ENCODE peak calls at places on chromosomes 7 and 10, in four cellular contexts. One of them, this sample, is unnamed.

GRCh38 chr7:1665721-1666250 is 4.3 kb upstream of the ELFN1 start:
- DNase-seq in non-pigmented ciliary epithelial cell: no peak
- DNase-seq in activated T-cell treated with anti-CD3 and anti-CD28 coated beads, Interleukin-2, amount 50 U/mL, for 24 hours: peak; percentile 56
- DNase-seq in T1000: peak; percentile 27
- DNase-seq in this sample: peak; percentile 9

GRCh38 chr10:56551037-56551436 is 190.0 kb upstream of the ZWINT start:
- DNase-seq in non-pigmented ciliary epithelial cell: no peak
- DNase-seq in activated T-cell treated with anti-CD3 and anti-CD28 coated beads, Interleukin-2, amount 50 U/mL, for 24 hours: no peak
- DNase-seq in T1000: no peak
- DNase-seq in this sample: no peak

GRCh38 chr7:95845007-95845406 is 72.7 kb downstream of the DYNC1I1 start:
- DNase-seq in non-pigmented ciliary epithelial cell: no peak
- DNase-seq in activated T-cell treated with anti-CD3 and anti-CD28 coated beads, Interleukin-2, amount 50 U/mL, for 24 hours: no peak
- DNase-seq in T1000: no peak
- DNase-seq in this sample: no peak

GRCh38 chr10:112120491-112120890 is 63.1 kb downstream of the GPAM start:
- DNase-seq in non-pigmented ciliary epithelial cell: no peak
- DNase-seq in activated T-cell treated with anti-CD3 and anti-CD28 coated beads, Interleukin-2, amount 50 U/mL, for 24 hours: no peak
- DNase-seq in T1000: no peak
- DNase-seq in this sample: no peak

GRCh38 chr10:94493463-94493862 is 52.1 kb upstream of the HELLS start:
- DNase-seq in non-pigmented ciliary epithelial cell: no peak
- DNase-seq in activated T-cell treated with anti-CD3 and anti-CD28 coated beads, Interleukin-2, amount 50 U/mL, for 24 hours: no peak
- DNase-seq in T1000: no peak
- DNase-seq in this sample: no peak

GRCh38 chr10:103504181-103504783 is 10.8 kb downstream of the NEURL1 start:
- DNase-seq in non-pigmented ciliary epithelial cell: peak; percentile 97
- DNase-seq in activated T-cell treated with anti-CD3 and anti-CD28 coated beads, Interleukin-2, amount 50 U/mL, for 24 hours: peak; percentile 53
- DNase-seq in T1000: peak; percentile 53
- DNase-seq in this sample: peak; percentile 90

GRCh38 chr7:135933509-135934188 is 43.5 kb downstream of the MTPN start:
- DNase-seq in non-pigmented ciliary epithelial cell: no peak
- DNase-seq in activated T-cell treated with anti-CD3 and anti-CD28 coated beads, Interleukin-2, amount 50 U/mL, for 24 hours: no peak
- DNase-seq in T1000: no peak
- DNase-seq in this sample: no peak

GRCh38 chr10:110529596-110530011 is 31.9 kb downstream of the DUSP5 start:
- DNase-seq in non-pigmented ciliary epithelial cell: no peak
- DNase-seq in activated T-cell treated with anti-CD3 and anti-CD28 coated beads, Interleukin-2, amount 50 U/mL, for 24 hours: peak; percentile 57
- DNase-seq in T1000: no peak
- DNase-seq in this sample: no peak

GRCh38 chr7:95509199-95509598 is 23.5 kb downstream of the ASB4 start:
- DNase-seq in non-pigmented ciliary epithelial cell: peak; percentile 43
- DNase-seq in activated T-cell treated with anti-CD3 and anti-CD28 coated beads, Interleukin-2, amount 50 U/mL, for 24 hours: no peak
- DNase-seq in T1000: no peak
- DNase-seq in this sample: peak; percentile 92

GRCh38 chr10:124943301-124944092 is 1.6 kb downstream of the ZRANB1 start:
- DNase-seq in non-pigmented ciliary epithelial cell: peak; percentile 62
- DNase-seq in activated T-cell treated with anti-CD3 and anti-CD28 coated beads, Interleukin-2, amount 50 U/mL, for 24 hours: no peak
- DNase-seq in T1000: no peak
- DNase-seq in this sample: peak; percentile 97

GRCh38 chr7:65983965-65984654 is 2.1 kb upstream of the GUSB start:
- DNase-seq in non-pigmented ciliary epithelial cell: no peak
- DNase-seq in activated T-cell treated with anti-CD3 and anti-CD28 coated beads, Interleukin-2, amount 50 U/mL, for 24 hours: no peak
- DNase-seq in T1000: no peak
- DNase-seq in this sample: no peak